ENCODE peak calls at places on chromosomes 16 and 17, in eight cellular contexts. One of them, this sample, is unnamed.

GRCh38 chr17:6061290-6061689 is 8.9 kb upstream of the WSCD1 start:
- DNase-seq in adrenal gland: peak
- DNase-seq in lower lobe of right lung: no peak
- DNase-seq in Calu3: no peak
- DNase-seq in kidney glomerular epithelial cell: no peak
- DNase-seq in skeletal muscle cell: peak
- DNase-seq in ELR: peak
- DNase-seq in T follicular helper cell: no peak
- DNase-seq in this sample: no peak

GRCh38 chr16:1961651-1962067 is 2.3 kb downstream of the NDUFB10 start:
- DNase-seq in adrenal gland: no peak
- DNase-seq in lower lobe of right lung: no peak
- DNase-seq in Calu3: no peak
- DNase-seq in kidney glomerular epithelial cell: no peak
- DNase-seq in skeletal muscle cell: no peak
- DNase-seq in ELR: no peak
- DNase-seq in T follicular helper cell: no peak
- DNase-seq in this sample: no peak

GRCh38 chr16:53043986-53044571 is 8.6 kb downstream of the CHD9NB start:
- DNase-seq in adrenal gland: no peak
- DNase-seq in lower lobe of right lung: no peak
- DNase-seq in Calu3: peak
- DNase-seq in kidney glomerular epithelial cell: peak
- DNase-seq in skeletal muscle cell: no peak
- DNase-seq in ELR: no peak
- DNase-seq in T follicular helper cell: no peak
- DNase-seq in this sample: no peak

GRCh38 chr16:6611535-6611934 is 721.1 kb upstream of the RBFOX1 start:
- DNase-seq in adrenal gland: no peak
- DNase-seq in lower lobe of right lung: no peak
- DNase-seq in Calu3: no peak
- DNase-seq in kidney glomerular epithelial cell: no peak
- DNase-seq in skeletal muscle cell: no peak
- DNase-seq in ELR: no peak
- DNase-seq in T follicular helper cell: no peak
- DNase-seq in this sample: no peak

GRCh38 chr17:73286863-73287296 is 24.9 kb downstream of the CDC42EP4 start:
- DNase-seq in adrenal gland: no peak
- DNase-seq in lower lobe of right lung: no peak
- DNase-seq in Calu3: no peak
- DNase-seq in kidney glomerular epithelial cell: no peak
- DNase-seq in skeletal muscle cell: peak
- DNase-seq in ELR: no peak
- DNase-seq in T follicular helper cell: no peak
- DNase-seq in this sample: no peak

GRCh38 chr17:81398170-81398854 is 3.1 kb downstream of the BAHCC1 start:
- DNase-seq in adrenal gland: no peak
- DNase-seq in lower lobe of right lung: no peak
- DNase-seq in Calu3: no peak
- DNase-seq in kidney glomerular epithelial cell: peak
- DNase-seq in skeletal muscle cell: no peak
- DNase-seq in ELR: no peak
- DNase-seq in T follicular helper cell: no peak
- DNase-seq in this sample: no peak

GRCh38 chr17:37089998-37090397 is 141.2 kb downstream of the AATF start:
- DNase-seq in adrenal gland: no peak
- DNase-seq in lower lobe of right lung: no peak
- DNase-seq in Calu3: no peak
- DNase-seq in kidney glomerular epithelial cell: no peak
- DNase-seq in skeletal muscle cell: no peak
- DNase-seq in ELR: no peak
- DNase-seq in T follicular helper cell: peak
- DNase-seq in this sample: no peak

GRCh38 chr17:68759343-68760140 is 158.4 kb upstream of the FAM20A start:
- DNase-seq in adrenal gland: peak
- DNase-seq in lower lobe of right lung: peak
- DNase-seq in Calu3: peak
- DNase-seq in kidney glomerular epithelial cell: peak
- DNase-seq in skeletal muscle cell: no peak
- DNase-seq in ELR: peak
- DNase-seq in T follicular helper cell: no peak
- DNase-seq in this sample: peak

GRCh38 chr17:65888649-65889048 is 303.3 kb downstream of the CEP112 start:
- DNase-seq in adrenal gland: no peak
- DNase-seq in lower lobe of right lung: no peak
- DNase-seq in Calu3: no peak
- DNase-seq in kidney glomerular epithelial cell: no peak
- DNase-seq in skeletal muscle cell: no peak
- DNase-seq in ELR: peak
- DNase-seq in T follicular helper cell: no peak
- DNase-seq in this sample: no peak

GRCh38 chr17:7173687-7174602 is 5.2 kb downstream of the ASGR1 start:
- DNase-seq in adrenal gland: no peak
- DNase-seq in lower lobe of right lung: peak
- DNase-seq in Calu3: no peak
- DNase-seq in kidney glomerular epithelial cell: no peak
- DNase-seq in skeletal muscle cell: no peak
- DNase-seq in ELR: peak
- DNase-seq in T follicular helper cell: peak
- DNase-seq in this sample: peak

GRCh38 chr17:49580981-49581644 is 5.4 kb downstream of the NXPH3 start:
- DNase-seq in adrenal gland: no peak
- DNase-seq in lower lobe of right lung: no peak
- DNase-seq in Calu3: no peak
- DNase-seq in kidney glomerular epithelial cell: no peak
- DNase-seq in skeletal muscle cell: no peak
- DNase-seq in ELR: no peak
- DNase-seq in T follicular helper cell: no peak
- DNase-seq in this sample: no peak

GRCh38 chr16:4263504-4264436 is 9.1 kb downstream of the TFAP4 start:
- DNase-seq in adrenal gland: peak
- DNase-seq in lower lobe of right lung: peak
- DNase-seq in Calu3: no peak
- DNase-seq in kidney glomerular epithelial cell: no peak
- DNase-seq in skeletal muscle cell: peak
- DNase-seq in ELR: peak
- DNase-seq in T follicular helper cell: no peak
- DNase-seq in this sample: peak

GRCh38 chr17:3976675-3977171 is 12.5 kb upstream of the ATP2A3 start:
- DNase-seq in adrenal gland: peak
- DNase-seq in lower lobe of right lung: peak
- DNase-seq in Calu3: no peak
- DNase-seq in kidney glomerular epithelial cell: no peak
- DNase-seq in skeletal muscle cell: no peak
- DNase-seq in ELR: no peak
- DNase-seq in T follicular helper cell: no peak
- DNase-seq in this sample: peak

GRCh38 chr17:37821025-37821713 is 76.3 kb upstream of the HNF1B start:
- DNase-seq in adrenal gland: no peak
- DNase-seq in lower lobe of right lung: no peak
- DNase-seq in Calu3: no peak
- DNase-seq in kidney glomerular epithelial cell: no peak
- DNase-seq in skeletal muscle cell: peak
- DNase-seq in ELR: peak
- DNase-seq in T follicular helper cell: no peak
- DNase-seq in this sample: no peak

GRCh38 chr16:80250376-80250775 is 290.4 kb upstream of the DYNLRB2 start:
- DNase-seq in adrenal gland: no peak
- DNase-seq in lower lobe of right lung: no peak
- DNase-seq in Calu3: no peak
- DNase-seq in kidney glomerular epithelial cell: no peak
- DNase-seq in skeletal muscle cell: no peak
- DNase-seq in ELR: no peak
- DNase-seq in T follicular helper cell: no peak
- DNase-seq in this sample: no peak

GRCh38 chr16:72989203-72989991 is 58.5 kb downstream of the ZFHX3 start:
- DNase-seq in adrenal gland: no peak
- DNase-seq in lower lobe of right lung: no peak
- DNase-seq in Calu3: peak
- DNase-seq in kidney glomerular epithelial cell: peak
- DNase-seq in skeletal muscle cell: peak
- DNase-seq in ELR: peak
- DNase-seq in T follicular helper cell: no peak
- DNase-seq in this sample: peak

GRCh38 chr17:76337413-76337777 is 16.3 kb downstream of the PRPSAP1 start:
- DNase-seq in adrenal gland: no peak
- DNase-seq in lower lobe of right lung: no peak
- DNase-seq in Calu3: peak
- DNase-seq in kidney glomerular epithelial cell: peak
- DNase-seq in skeletal muscle cell: no peak
- DNase-seq in ELR: peak
- DNase-seq in T follicular helper cell: no peak
- DNase-seq in this sample: no peak

GRCh38 chr17:80523054-80523744 is 21.4 kb upstream of the RPTOR start:
- DNase-seq in adrenal gland: no peak
- DNase-seq in lower lobe of right lung: no peak
- DNase-seq in Calu3: no peak
- DNase-seq in kidney glomerular epithelial cell: no peak
- DNase-seq in skeletal muscle cell: no peak
- DNase-seq in ELR: no peak
- DNase-seq in T follicular helper cell: no peak
- DNase-seq in this sample: no peak

GRCh38 chr17:1000597-1001490 is 3.9 kb downstream of the TIMM22 start:
- DNase-seq in adrenal gland: no peak
- DNase-seq in lower lobe of right lung: no peak
- DNase-seq in Calu3: no peak
- DNase-seq in kidney glomerular epithelial cell: peak
- DNase-seq in skeletal muscle cell: no peak
- DNase-seq in ELR: peak
- DNase-seq in T follicular helper cell: no peak
- DNase-seq in this sample: no peak

GRCh38 chr16:88349153-88349902 is 33.4 kb upstream of the ZNF469 start:
- DNase-seq in adrenal gland: no peak
- DNase-seq in lower lobe of right lung: no peak
- DNase-seq in Calu3: no peak
- DNase-seq in kidney glomerular epithelial cell: no peak
- DNase-seq in skeletal muscle cell: no peak
- DNase-seq in ELR: no peak
- DNase-seq in T follicular helper cell: no peak
- DNase-seq in this sample: no peak

GRCh38 chr16:1464196-1464893 is 10.5 kb downstream of the CLCN7 start:
- DNase-seq in adrenal gland: no peak
- DNase-seq in lower lobe of right lung: peak
- DNase-seq in Calu3: no peak
- DNase-seq in kidney glomerular epithelial cell: no peak
- DNase-seq in skeletal muscle cell: no peak
- DNase-seq in ELR: no peak
- DNase-seq in T follicular helper cell: no peak
- DNase-seq in this sample: no peak

GRCh38 chr17:81277421-81277820 is 17.7 kb downstream of the SLC38A10 start:
- DNase-seq in adrenal gland: no peak
- DNase-seq in lower lobe of right lung: peak
- DNase-seq in Calu3: no peak
- DNase-seq in kidney glomerular epithelial cell: no peak
- DNase-seq in skeletal muscle cell: no peak
- DNase-seq in ELR: no peak
- DNase-seq in T follicular helper cell: no peak
- DNase-seq in this sample: no peak

GRCh38 chr17:4772235-4772613 is 538 bp downstream of the TM4SF5 start:
- DNase-seq in adrenal gland: no peak
- DNase-seq in lower lobe of right lung: no peak
- DNase-seq in Calu3: no peak
- DNase-seq in kidney glomerular epithelial cell: no peak
- DNase-seq in skeletal muscle cell: no peak
- DNase-seq in ELR: no peak
- DNase-seq in T follicular helper cell: no peak
- DNase-seq in this sample: no peak

GRCh38 chr17:17062356-17062755 is 20.1 kb downstream of the MPRIP start:
- DNase-seq in adrenal gland: no peak
- DNase-seq in lower lobe of right lung: no peak
- DNase-seq in Calu3: no peak
- DNase-seq in kidney glomerular epithelial cell: no peak
- DNase-seq in skeletal muscle cell: no peak
- DNase-seq in ELR: no peak
- DNase-seq in T follicular helper cell: no peak
- DNase-seq in this sample: peak

GRCh38 chr17:29715680-29716079 is 93.0 kb upstream of the CORO6 start:
- DNase-seq in adrenal gland: no peak
- DNase-seq in lower lobe of right lung: no peak
- DNase-seq in Calu3: no peak
- DNase-seq in kidney glomerular epithelial cell: no peak
- DNase-seq in skeletal muscle cell: no peak
- DNase-seq in ELR: no peak
- DNase-seq in T follicular helper cell: no peak
- DNase-seq in this sample: no peak

GRCh38 chr17:79922161-79922569 is 82.9 kb upstream of the CBX4 start:
- DNase-seq in adrenal gland: no peak
- DNase-seq in lower lobe of right lung: no peak
- DNase-seq in Calu3: no peak
- DNase-seq in kidney glomerular epithelial cell: no peak
- DNase-seq in skeletal muscle cell: no peak
- DNase-seq in ELR: no peak
- DNase-seq in T follicular helper cell: no peak
- DNase-seq in this sample: no peak

GRCh38 chr17:61758430-61758829 is 104.9 kb downstream of the BRIP1 start:
- DNase-seq in adrenal gland: no peak
- DNase-seq in lower lobe of right lung: no peak
- DNase-seq in Calu3: no peak
- DNase-seq in kidney glomerular epithelial cell: no peak
- DNase-seq in skeletal muscle cell: no peak
- DNase-seq in ELR: no peak
- DNase-seq in T follicular helper cell: no peak
- DNase-seq in this sample: no peak